ENCODE peak calls at places on chromosomes 7 and 10, in eight cellular contexts. One of them, this sample, is unnamed. For H3K4me1, the result is how much of the 10 kb centered on the place peaks cover.

GRCh38 chr10:6737080-6737641 is 157.1 kb upstream of the PRKCQ start:
- DNase-seq in SK-N-SH: no peak
- DNase-seq in fibroblast of lung: peak
- DNase-seq in heart right ventricle: no peak
- DNase-seq in tibial nerve: no peak
- DNase-seq in mammary epithelial cell: peak
- DNase-seq in A549: peak
- DNase-seq in astrocyte: peak
- DNase-seq in this sample: no peak

GRCh38 chr7:128391805-128392204 is 18.0 kb downstream of the IMPDH1 start:
- DNase-seq in SK-N-SH: peak
- DNase-seq in fibroblast of lung: no peak
- DNase-seq in heart right ventricle: no peak
- DNase-seq in tibial nerve: no peak
- DNase-seq in mammary epithelial cell: no peak
- DNase-seq in A549: no peak
- DNase-seq in astrocyte: no peak
- DNase-seq in this sample: no peak

GRCh38 chr10:31999836-32000235 is 56.4 kb downstream of the KIF5B start:
- DNase-seq in SK-N-SH: no peak
- DNase-seq in fibroblast of lung: no peak
- DNase-seq in heart right ventricle: no peak
- DNase-seq in tibial nerve: no peak
- DNase-seq in mammary epithelial cell: no peak
- DNase-seq in A549: no peak
- DNase-seq in astrocyte: no peak
- DNase-seq in this sample: no peak

GRCh38 chr7:38123494-38123893 is 54.6 kb upstream of the STARD3NL start:
- DNase-seq in SK-N-SH: no peak
- DNase-seq in fibroblast of lung: no peak
- DNase-seq in heart right ventricle: no peak
- DNase-seq in tibial nerve: no peak
- DNase-seq in mammary epithelial cell: no peak
- DNase-seq in A549: no peak
- DNase-seq in astrocyte: no peak
- DNase-seq in this sample: no peak

GRCh38 chr10:92891885-92892705 is 43.8 kb downstream of the EXOC6 start:
- DNase-seq in SK-N-SH: peak
- DNase-seq in fibroblast of lung: peak
- DNase-seq in heart right ventricle: no peak
- DNase-seq in tibial nerve: no peak
- DNase-seq in mammary epithelial cell: peak
- DNase-seq in A549: peak
- DNase-seq in astrocyte: peak
- DNase-seq in this sample: peak

GRCh38 chr7:67671006-67671405 is 674.4 kb downstream of the TYW1 start:
- DNase-seq in SK-N-SH: no peak
- DNase-seq in fibroblast of lung: no peak
- DNase-seq in heart right ventricle: no peak
- DNase-seq in tibial nerve: no peak
- DNase-seq in mammary epithelial cell: no peak
- DNase-seq in A549: no peak
- DNase-seq in astrocyte: no peak
- DNase-seq in this sample: no peak

GRCh38 chr7:157476654-157477549 is 140.1 kb downstream of the DNAJB6 start:
- DNase-seq in SK-N-SH: no peak
- DNase-seq in fibroblast of lung: no peak
- DNase-seq in heart right ventricle: no peak
- DNase-seq in tibial nerve: no peak
- DNase-seq in mammary epithelial cell: no peak
- DNase-seq in A549: no peak
- DNase-seq in astrocyte: no peak
- DNase-seq in this sample: no peak

GRCh38 chr7:19106308-19107141 is 10.9 kb downstream of the TWIST1 start:
- DNase-seq in SK-N-SH: peak
- DNase-seq in fibroblast of lung: no peak
- DNase-seq in heart right ventricle: peak
- DNase-seq in tibial nerve: no peak
- DNase-seq in mammary epithelial cell: no peak
- DNase-seq in A549: no peak
- DNase-seq in astrocyte: no peak
- DNase-seq in this sample: peak

GRCh38 chr7:4806983-4807625 is 31.7 kb downstream of the AP5Z1 start:
- DNase-seq in SK-N-SH: no peak
- DNase-seq in fibroblast of lung: no peak
- DNase-seq in heart right ventricle: no peak
- DNase-seq in tibial nerve: no peak
- DNase-seq in mammary epithelial cell: no peak
- DNase-seq in A549: no peak
- DNase-seq in astrocyte: no peak
- DNase-seq in this sample: no peak

GRCh38 chr10:74799840-74800239 is 26.6 kb upstream of the KAT6B start:
- DNase-seq in SK-N-SH: no peak
- DNase-seq in fibroblast of lung: peak
- DNase-seq in heart right ventricle: no peak
- DNase-seq in tibial nerve: no peak
- DNase-seq in mammary epithelial cell: peak
- DNase-seq in A549: no peak
- DNase-seq in astrocyte: peak
- DNase-seq in this sample: peak

GRCh38 chr7:10469476-10469875 is 504.2 kb upstream of the PHF14 start:
- DNase-seq in SK-N-SH: no peak
- DNase-seq in fibroblast of lung: no peak
- DNase-seq in heart right ventricle: no peak
- DNase-seq in tibial nerve: no peak
- DNase-seq in mammary epithelial cell: no peak
- DNase-seq in A549: no peak
- DNase-seq in astrocyte: no peak
- DNase-seq in this sample: no peak

GRCh38 chr7:150428671-150429451 is 21.6 kb upstream of the GIMAP8 start:
- DNase-seq in SK-N-SH: no peak
- DNase-seq in fibroblast of lung: peak
- DNase-seq in heart right ventricle: no peak
- DNase-seq in tibial nerve: no peak
- DNase-seq in mammary epithelial cell: peak
- DNase-seq in A549: peak
- DNase-seq in astrocyte: peak
- DNase-seq in this sample: no peak

GRCh38 chr7:99210265-99210970 is 2.5 kb upstream of the KPNA7 start:
- DNase-seq in SK-N-SH: no peak
- DNase-seq in fibroblast of lung: no peak
- DNase-seq in heart right ventricle: no peak
- DNase-seq in tibial nerve: no peak
- DNase-seq in mammary epithelial cell: peak
- DNase-seq in A549: peak
- DNase-seq in astrocyte: no peak
- DNase-seq in this sample: no peak

GRCh38 chr7:35729966-35730345 is 35.0 kb upstream of the HERPUD2 start:
- DNase-seq in SK-N-SH: no peak
- DNase-seq in fibroblast of lung: no peak
- DNase-seq in heart right ventricle: no peak
- DNase-seq in tibial nerve: no peak
- DNase-seq in mammary epithelial cell: no peak
- DNase-seq in A549: no peak
- DNase-seq in astrocyte: no peak
- DNase-seq in this sample: no peak

GRCh38 chr7:35731349-35731748 is 36.4 kb upstream of the HERPUD2 start:
- DNase-seq in SK-N-SH: no peak
- DNase-seq in fibroblast of lung: no peak
- DNase-seq in heart right ventricle: no peak
- DNase-seq in tibial nerve: no peak
- DNase-seq in mammary epithelial cell: no peak
- DNase-seq in A549: no peak
- DNase-seq in astrocyte: no peak
- DNase-seq in this sample: no peak

GRCh38 chr7:35727571-35727970 is 32.6 kb upstream of the HERPUD2 start:
- DNase-seq in SK-N-SH: no peak
- DNase-seq in fibroblast of lung: no peak
- DNase-seq in heart right ventricle: no peak
- DNase-seq in tibial nerve: no peak
- DNase-seq in mammary epithelial cell: peak
- DNase-seq in A549: no peak
- DNase-seq in astrocyte: no peak
- DNase-seq in this sample: no peak

GRCh38 chr7:35728412-35729060 is 33.6 kb upstream of the HERPUD2 start:
- DNase-seq in SK-N-SH: peak
- DNase-seq in fibroblast of lung: no peak
- DNase-seq in heart right ventricle: no peak
- DNase-seq in tibial nerve: no peak
- DNase-seq in mammary epithelial cell: no peak
- DNase-seq in A549: no peak
- DNase-seq in astrocyte: no peak
- DNase-seq in this sample: no peak

DNA sequence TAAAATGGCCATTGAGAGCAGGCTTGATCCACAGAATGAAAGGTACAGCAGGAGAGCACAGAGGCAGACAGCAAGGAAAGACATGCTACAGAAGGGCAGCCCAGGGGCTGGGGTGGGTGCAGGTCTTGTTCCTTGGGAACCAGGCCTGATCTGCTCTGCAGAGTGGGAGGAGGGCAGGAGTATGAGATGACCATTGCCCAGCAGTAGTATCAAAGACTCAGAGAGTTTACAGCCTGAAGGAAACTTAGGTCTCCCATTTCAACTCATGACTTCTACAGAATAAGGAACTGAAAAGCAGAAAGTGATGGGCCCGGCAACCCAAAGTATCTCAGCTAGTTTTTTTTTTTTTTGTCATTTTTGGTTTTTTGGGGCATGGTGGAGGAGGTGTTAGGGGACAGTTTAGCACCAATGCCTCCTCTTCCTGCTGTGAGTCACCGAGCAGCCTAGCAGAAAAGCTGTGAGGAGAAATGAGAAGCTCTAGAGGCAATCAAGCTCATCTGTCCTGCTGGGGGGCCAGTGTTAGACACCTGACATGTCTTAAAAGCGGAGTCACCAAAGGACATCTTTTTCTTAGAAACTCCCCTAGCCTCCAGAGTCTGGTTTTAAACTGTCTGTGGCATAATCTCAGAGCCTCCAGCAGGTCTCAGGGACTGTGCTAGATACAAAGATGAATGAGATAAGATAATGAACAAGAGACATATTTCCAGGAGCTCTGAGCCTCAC is 34.3 kb upstream of the HERPUD2 start:
- DNase-seq in SK-N-SH: no peak
- DNase-seq in fibroblast of lung: no peak
- DNase-seq in heart right ventricle: no peak
- DNase-seq in tibial nerve: no peak
- DNase-seq in mammary epithelial cell: no peak
- DNase-seq in A549: no peak
- DNase-seq in astrocyte: no peak
- DNase-seq in this sample: no peak
- H3K4me1 ChIP-seq in SK-N-SH: under half
- H3K4me1 ChIP-seq in fibroblast of lung: under half
- H3K4me1 ChIP-seq in heart right ventricle: under half
- H3K4me1 ChIP-seq in tibial nerve: under half
- H3K4me1 ChIP-seq in mammary epithelial cell: under half
- H3K4me1 ChIP-seq in A549: under half
- H3K4me1 ChIP-seq in astrocyte: under half
- H3K4me1 ChIP-seq in this sample: under half

DNA sequence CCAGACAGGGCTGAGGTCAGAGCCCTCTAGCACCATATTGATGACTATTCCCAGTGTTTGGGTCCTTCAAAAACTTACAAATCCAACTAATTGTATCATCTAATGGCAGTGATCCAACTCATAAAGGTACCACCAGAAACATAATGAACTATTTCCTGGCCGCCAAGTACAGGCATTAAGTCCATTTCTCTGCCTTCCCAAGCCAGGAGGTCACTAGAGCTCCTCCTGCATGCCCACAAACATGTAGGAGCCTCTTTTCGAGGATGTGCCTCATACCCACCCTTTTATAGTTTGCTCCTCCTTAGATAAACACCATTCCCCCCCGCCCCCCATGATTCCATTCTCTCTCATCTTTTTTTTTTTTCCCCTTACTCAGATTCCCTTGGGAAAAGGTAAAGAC is 91.3 kb downstream of the CHN2 start:
- DNase-seq in SK-N-SH: no peak
- DNase-seq in fibroblast of lung: no peak
- DNase-seq in heart right ventricle: no peak
- DNase-seq in tibial nerve: no peak
- DNase-seq in mammary epithelial cell: no peak
- DNase-seq in A549: no peak
- DNase-seq in astrocyte: no peak
- DNase-seq in this sample: no peak
- H3K4me1 ChIP-seq in SK-N-SH: under half
- H3K4me1 ChIP-seq in fibroblast of lung: under half
- H3K4me1 ChIP-seq in heart right ventricle: under half
- H3K4me1 ChIP-seq in tibial nerve: under half
- H3K4me1 ChIP-seq in mammary epithelial cell: under half
- H3K4me1 ChIP-seq in A549: under half
- H3K4me1 ChIP-seq in astrocyte: under half
- H3K4me1 ChIP-seq in this sample: under half

GRCh38 chr7:44267719-44268413 is 57.5 kb downstream of the CAMK2B start:
- DNase-seq in SK-N-SH: peak
- DNase-seq in fibroblast of lung: no peak
- DNase-seq in heart right ventricle: no peak
- DNase-seq in tibial nerve: no peak
- DNase-seq in mammary epithelial cell: no peak
- DNase-seq in A549: no peak
- DNase-seq in astrocyte: no peak
- DNase-seq in this sample: no peak
- H3K4me1 ChIP-seq in SK-N-SH: half or more
- H3K4me1 ChIP-seq in fibroblast of lung: under half
- H3K4me1 ChIP-seq in heart right ventricle: half or more
- H3K4me1 ChIP-seq in tibial nerve: under half
- H3K4me1 ChIP-seq in mammary epithelial cell: under half
- H3K4me1 ChIP-seq in A549: under half
- H3K4me1 ChIP-seq in astrocyte: under half
- H3K4me1 ChIP-seq in this sample: under half

GRCh38 chr10:103658049-103658577 is 164.6 kb downstream of the NEURL1 start:
- DNase-seq in SK-N-SH: no peak
- DNase-seq in fibroblast of lung: no peak
- DNase-seq in heart right ventricle: no peak
- DNase-seq in tibial nerve: no peak
- DNase-seq in mammary epithelial cell: peak
- DNase-seq in A549: no peak
- DNase-seq in astrocyte: no peak
- DNase-seq in this sample: no peak

GRCh38 chr10:103661951-103662405 is 168.5 kb downstream of the NEURL1 start:
- DNase-seq in SK-N-SH: no peak
- DNase-seq in fibroblast of lung: no peak
- DNase-seq in heart right ventricle: no peak
- DNase-seq in tibial nerve: no peak
- DNase-seq in mammary epithelial cell: no peak
- DNase-seq in A549: no peak
- DNase-seq in astrocyte: no peak
- DNase-seq in this sample: no peak

GRCh38 chr10:103660364-103661197 is 167.1 kb downstream of the NEURL1 start:
- DNase-seq in SK-N-SH: no peak
- DNase-seq in fibroblast of lung: peak
- DNase-seq in heart right ventricle: peak
- DNase-seq in tibial nerve: no peak
- DNase-seq in mammary epithelial cell: peak
- DNase-seq in A549: no peak
- DNase-seq in astrocyte: no peak
- DNase-seq in this sample: peak

GRCh38 chr10:103661198-103661950 is 167.9 kb downstream of the NEURL1 start:
- DNase-seq in SK-N-SH: no peak
- DNase-seq in fibroblast of lung: peak
- DNase-seq in heart right ventricle: peak
- DNase-seq in tibial nerve: peak
- DNase-seq in mammary epithelial cell: peak
- DNase-seq in A549: no peak
- DNase-seq in astrocyte: peak
- DNase-seq in this sample: peak

GRCh38 chr10:103659674-103660363 is 166.3 kb downstream of the NEURL1 start:
- DNase-seq in SK-N-SH: no peak
- DNase-seq in fibroblast of lung: peak
- DNase-seq in heart right ventricle: peak
- DNase-seq in tibial nerve: no peak
- DNase-seq in mammary epithelial cell: peak
- DNase-seq in A549: no peak
- DNase-seq in astrocyte: peak
- DNase-seq in this sample: peak
- H3K4me1 ChIP-seq in SK-N-SH: under half
- H3K4me1 ChIP-seq in fibroblast of lung: under half
- H3K4me1 ChIP-seq in heart right ventricle: half or more
- H3K4me1 ChIP-seq in tibial nerve: half or more
- H3K4me1 ChIP-seq in mammary epithelial cell: under half
- H3K4me1 ChIP-seq in A549: under half
- H3K4me1 ChIP-seq in astrocyte: under half
- H3K4me1 ChIP-seq in this sample: under half